ENCODE peak calls at places on chromosomes 12 and 14, in four cellular contexts. H is CD4-positive, alpha-beta T cell; U is fibroblast of mammary gland; L is right lobe of liver. F is an unnamed sample.

GRCh38 chr12:100058482-100059029 is 73.8 kb upstream of the ANKS1B start:
- DNase-seq in U (peak), H (no peak), L (no peak), F (peak)

GRCh38 chr14:28772613-28773012 is 6.0 kb downstream of the FOXG1 start:
- DNase-seq in U (no peak), L (no peak), H (no peak), F (no peak)

GRCh38 chr12:80166751-80167150 is 67.4 kb downstream of the OTOGL start:
- DNase-seq in U (no peak), H (no peak), L (no peak), F (no peak)

GRCh38 chr14:94401083-94401482 is 12.7 kb upstream of the SERPINA1 start:
- DNase-seq in H (no peak), L (no peak), U (no peak), F (no peak)

GRCh38 chr12:53533476-53533875 is 26.2 kb upstream of the NPFF start:
- DNase-seq in H (no peak), L (no peak), U (no peak), F (no peak)

GRCh38 chr14:93832665-93833064 is 44.4 kb upstream of the PRIMA1 start:
- DNase-seq in L (peak), H (no peak), U (no peak), F (no peak)

GRCh38 chr14:51554953-51555352 is 96.8 kb upstream of the FRMD6 start:
- DNase-seq in L (no peak), H (no peak), U (peak), F (no peak)

GRCh38 chr12:67885370-67886169 is 103.7 kb upstream of the IFNG-AS1 start:
- DNase-seq in U (no peak), L (no peak), H (no peak), F (no peak)

GRCh38 chr12:97299867-97300266 is 162.7 kb upstream of the RMST start:
- DNase-seq in L (no peak), H (no peak), U (no peak), F (no peak)

GRCh38 chr14:53054457-53054856 is 98.7 kb downstream of the DDHD1 start:
- DNase-seq in L (no peak), H (no peak), U (peak), F (no peak)

GRCh38 chr12:11953523-11953922 is 117.2 kb upstream of the BCL2L14 start:
- DNase-seq in L (no peak), H (no peak), U (no peak), F (no peak)

GRCh38 chr12:123115409-123116111 is 35.3 kb downstream of the PITPNM2 start:
- DNase-seq in U (peak), L (no peak), H (no peak), F (peak)

GRCh38 chr14:103626150-103626850 is 2.7 kb upstream of the KLC1 start:
- DNase-seq in U (no peak), L (no peak), H (no peak), F (peak)

GRCh38 chr12:78403136-78403535 is 461.4 kb upstream of the SYT1 start:
- DNase-seq in H (no peak), U (peak), L (no peak), F (no peak)

GRCh38 chr12:17062296-17063061 is 456.5 kb upstream of the LMO3 start:
- DNase-seq in L (no peak), H (no peak), U (no peak), F (no peak)

GRCh38 chr14:20686386-20687143 is 2.0 kb upstream of the ANG start:
- DNase-seq in U (no peak), L (peak), H (no peak), F (no peak)

GRCh38 chr12:111271674-111272418 is 97.0 kb downstream of the PHETA1 start:
- DNase-seq in U (peak), L (no peak), H (no peak), F (no peak)

GRCh38 chr12:113070117-113070906 is 13.8 kb downstream of the DTX1 start:
- DNase-seq in H (no peak), L (no peak), U (no peak), F (peak)

GRCh38 chr14:33714527-33715222 is 236.2 kb downstream of the EGLN3 start:
- DNase-seq in U (peak), L (no peak), H (no peak), F (no peak)

GRCh38 chr14:77458249-77458950 is 507 bp downstream of the AHSA1 start:
- DNase-seq in H (peak), U (peak), L (peak), F (no peak)

GRCh38 chr14:97381309-97381708 is 584.1 kb downstream of the VRK1 start:
- DNase-seq in L (no peak), U (no peak), H (no peak), F (no peak)

GRCh38 chr14:102878970-102879460 is 43.4 kb upstream of the AMN start:
- DNase-seq in L (no peak), H (no peak), U (no peak), F (no peak)

GRCh38 chr14:105059917-105060565 is 5.2 kb downstream of the GPR132 start:
- DNase-seq in H (no peak), L (peak), U (no peak), F (peak)

GRCh38 chr12:91382081-91382543 is 199.5 kb upstream of the DCN start:
- DNase-seq in U (peak), L (peak), H (peak), F (peak)

GRCh38 chr14:81298122-81298521 is 77.4 kb upstream of the GTF2A1 start:
- DNase-seq in H (no peak), L (no peak), U (no peak), F (no peak)

GRCh38 chr12:3592856-3593625 is 102.0 kb downstream of the PRMT8 start:
- DNase-seq in U (no peak), H (no peak), L (no peak), F (no peak)

GRCh38 chr12:117903441-117903840 is 65.3 kb downstream of the KSR2 start:
- DNase-seq in U (no peak), L (no peak), H (no peak), F (no peak)

GRCh38 chr14:35331605-35332516 is 39.7 kb downstream of the PSMA6 start:
- DNase-seq in L (no peak), U (peak), H (no peak), F (no peak)

GRCh38 chr12:43957732-43958131 is 121.9 kb downstream of the TMEM117 start:
- DNase-seq in H (no peak), U (peak), L (no peak), F (peak)

GRCh38 chr12:82728710-82729109 is 42.0 kb downstream of the TMTC2 start:
- DNase-seq in H (no peak), U (no peak), L (no peak), F (no peak)
- TF ChIP-seq CTCF in H (no peak), U (no peak), L (no peak), F (no peak)

GRCh38 chr12:105076098-105076497 is 8.2 kb downstream of the ALDH1L2 start:
- DNase-seq in L (no peak), H (no peak), U (peak), F (no peak)

GRCh38 chr12:105076913-105077312 is 7.3 kb downstream of the ALDH1L2 start:
- DNase-seq in L (no peak), U (no peak), H (no peak), F (no peak)

GRCh38 chr12:105079011-105079570 is 5.2 kb downstream of the ALDH1L2 start:
- DNase-seq in U (no peak), H (no peak), L (no peak), F (no peak)

GRCh38 chr12:105072888-105073488 is 11.3 kb downstream of the ALDH1L2 start:
- DNase-seq in H (no peak), U (no peak), L (no peak), F (no peak)

DNA sequence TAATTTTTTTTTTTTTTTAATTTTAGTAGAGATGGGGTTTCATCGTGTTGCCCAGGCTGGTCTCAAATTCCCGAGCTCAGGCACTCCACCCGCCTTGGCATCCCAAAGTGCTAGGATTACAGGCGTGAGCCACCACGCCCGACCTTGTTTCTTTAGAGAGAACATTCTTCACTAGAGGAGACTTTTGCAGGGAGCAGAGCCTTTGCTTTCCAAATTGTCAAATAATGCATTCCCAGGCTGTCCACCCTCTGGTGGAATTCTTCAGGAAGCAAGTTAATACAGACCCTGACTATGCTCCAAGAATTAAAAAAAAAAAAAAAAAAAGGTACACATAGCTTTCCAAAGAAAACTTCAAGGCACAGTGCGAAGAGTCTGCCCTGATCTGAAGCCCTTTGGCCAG is 6.8 kb downstream of the ALDH1L2 start:
- DNase-seq in U (no peak), L (no peak), H (no peak), F (no peak)
- TF ChIP-seq CTCF in U (no peak), L (no peak), H (no peak), F (no peak)

GRCh38 chr14:40417777-40418401 is 985.7 kb upstream of the FBXO33 start:
- DNase-seq in U (peak), H (no peak), L (no peak), F (no peak)
- TF ChIP-seq CTCF in U (peak), H (no peak), L (peak), F (peak)

DNA sequence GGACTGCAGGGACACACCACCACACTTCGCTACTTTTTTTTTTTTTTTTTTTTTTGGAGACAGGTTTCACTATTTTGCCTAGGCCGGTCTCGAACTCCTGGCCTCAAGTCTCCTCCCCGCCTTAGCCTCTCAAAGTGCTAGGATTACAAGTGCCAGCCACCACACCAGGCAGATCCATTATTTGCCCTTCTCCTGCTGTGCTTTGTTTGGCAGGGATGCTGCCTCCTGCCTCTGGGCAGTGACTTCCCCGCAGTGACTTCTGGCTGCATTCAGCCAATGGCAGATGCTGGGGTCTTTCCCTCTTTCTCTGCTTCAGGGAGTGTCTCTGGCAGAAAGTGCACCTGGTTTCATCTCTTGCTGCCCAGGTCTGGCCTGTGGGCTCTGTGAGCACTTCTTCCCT is 6.7 kb upstream of the MORN3 start:
- DNase-seq in L (no peak), H (no peak), U (no peak), F (no peak)
- TF ChIP-seq CTCF in L (no peak), H (no peak), U (no peak), F (no peak)

GRCh38 chr14:99576761-99577705 is 27.0 kb downstream of the CCDC85C start:
- DNase-seq in L (no peak), H (no peak), U (no peak), F (no peak)

GRCh38 chr14:99574099-99574880 is 29.7 kb downstream of the CCDC85C start:
- DNase-seq in H (no peak), U (no peak), L (peak), F (no peak)

GRCh38 chr14:99576304-99576703 is 27.7 kb downstream of the CCDC85C start:
- DNase-seq in U (no peak), H (no peak), L (no peak), F (no peak)

GRCh38 chr14:99573436-99574098 is 30.4 kb downstream of the CCDC85C start:
- DNase-seq in U (no peak), L (no peak), H (no peak), F (no peak)

DNA sequence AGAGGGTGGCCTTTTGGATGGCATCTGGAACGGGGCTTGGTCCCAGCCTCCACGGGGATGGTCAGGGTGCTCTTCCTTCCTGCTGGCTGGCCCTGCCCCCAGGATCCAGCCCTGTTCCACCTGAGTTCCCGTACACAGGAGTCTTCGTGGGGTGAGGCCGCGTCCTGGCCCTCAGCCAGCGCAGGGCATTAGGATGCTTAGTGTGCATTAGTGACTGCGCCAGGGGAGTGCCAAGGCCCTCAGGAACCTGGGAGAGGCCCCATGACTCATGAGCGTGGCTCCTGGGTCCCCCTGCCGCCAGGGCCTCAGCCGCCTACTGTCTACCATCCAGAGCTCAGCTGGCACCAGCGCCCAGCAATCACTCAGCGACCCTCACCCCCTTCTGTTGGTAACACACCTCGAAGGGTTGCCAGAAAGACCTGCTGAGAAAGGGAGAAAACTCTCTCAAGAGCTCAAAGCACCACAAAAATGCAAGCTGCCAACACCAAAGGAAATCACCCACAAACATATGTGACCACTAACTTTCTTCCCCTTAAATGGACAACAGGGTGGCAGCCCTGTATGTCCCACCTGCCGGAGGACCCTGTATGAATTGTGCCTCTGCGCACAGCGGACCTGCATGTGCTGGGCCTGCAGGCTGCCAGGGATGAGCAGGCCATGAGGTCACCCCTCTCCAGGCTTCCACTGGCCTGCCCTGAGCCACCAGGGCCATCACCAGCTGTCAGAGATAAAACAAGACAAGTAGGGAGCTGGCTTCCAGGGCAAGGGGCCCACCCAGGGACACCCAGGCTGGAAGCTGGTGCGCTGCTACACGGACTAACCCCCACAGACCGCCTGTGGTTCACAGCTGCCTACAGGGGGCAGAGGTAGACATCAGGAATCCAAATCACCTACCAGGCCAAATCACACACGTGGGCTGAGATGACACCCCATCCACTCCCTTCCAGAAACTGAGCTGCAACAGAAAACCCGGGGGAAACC is 28.7 kb downstream of the CCDC85C start:
- DNase-seq in H (no peak), U (no peak), L (no peak), F (no peak)
- TF ChIP-seq CTCF in H (no peak), U (no peak), L (no peak), F (peak)

GRCh38 chr14:99687284-99688209 is 3.4 kb downstream of the CYP46A1 start:
- DNase-seq in L (peak), H (no peak), U (no peak), F (no peak)
- TF ChIP-seq CTCF in L (peak), H (peak), U (peak), F (peak)

GRCh38 chr12:1284611-1285010 is 293.6 kb downstream of the ERC1 start:
- DNase-seq in U (no peak), L (no peak), H (no peak), F (no peak)

GRCh38 chr12:1282670-1283361 is 291.8 kb downstream of the ERC1 start:
- DNase-seq in L (no peak), H (no peak), U (peak), F (no peak)

GRCh38 chr12:1277905-1278304 is 286.9 kb downstream of the ERC1 start:
- DNase-seq in L (no peak), U (no peak), H (no peak), F (peak)

GRCh38 chr12:1281683-1282366 is 290.8 kb downstream of the ERC1 start:
- DNase-seq in U (peak), H (no peak), L (no peak), F (no peak)

GRCh38 chr12:1279050-1279449 is 288.0 kb downstream of the ERC1 start:
- DNase-seq in L (no peak), H (no peak), U (no peak), F (no peak)
- TF ChIP-seq CTCF in L (no peak), H (no peak), U (no peak), F (no peak)

F was measured in GM06990.